ENCODE peak calls at places on chromosomes 12 and 14, in six cellular contexts. One of them, this sample, is unnamed.

GRCh38 chr14:101033006-101033405 is 129.5 kb upstream of the RTL1 start:
- DNase-seq in neuronal stem cell: no peak
- DNase-seq in H1: no peak
- DNase-seq in IMR-90: no peak
- DNase-seq in mesenchymal stem cell: no peak
- DNase-seq in trophoblast cell: no peak
- DNase-seq in this sample: no peak

GRCh38 chr12:105107176-105107496 is 395 bp upstream of the WASHC4 start:
- DNase-seq in neuronal stem cell: peak; percentile 40
- DNase-seq in H1: no peak
- DNase-seq in IMR-90: peak; percentile 62
- DNase-seq in mesenchymal stem cell: peak; percentile 76
- DNase-seq in trophoblast cell: no peak
- DNase-seq in this sample: no peak

GRCh38 chr14:87255046-87255445 is 737.9 kb downstream of the GALC start:
- DNase-seq in neuronal stem cell: no peak
- DNase-seq in H1: no peak
- DNase-seq in IMR-90: no peak
- DNase-seq in mesenchymal stem cell: no peak
- DNase-seq in trophoblast cell: no peak
- DNase-seq in this sample: no peak

GRCh38 chr14:29814153-29815057 is 113.2 kb downstream of the PRKD1 start:
- DNase-seq in neuronal stem cell: no peak
- DNase-seq in H1: no peak
- DNase-seq in IMR-90: peak; percentile 44
- DNase-seq in mesenchymal stem cell: no peak
- DNase-seq in trophoblast cell: no peak
- DNase-seq in this sample: no peak

GRCh38 chr14:64217747-64218146 is 76.4 kb downstream of the ESR2 start:
- DNase-seq in neuronal stem cell: no peak
- DNase-seq in H1: no peak
- DNase-seq in IMR-90: no peak
- DNase-seq in mesenchymal stem cell: no peak
- DNase-seq in trophoblast cell: peak; percentile 23
- DNase-seq in this sample: no peak

GRCh38 chr14:103803661-103804060 is 43.7 kb downstream of the PPP1R13B start:
- DNase-seq in neuronal stem cell: no peak
- DNase-seq in H1: no peak
- DNase-seq in IMR-90: peak; percentile 40
- DNase-seq in mesenchymal stem cell: peak; percentile 23
- DNase-seq in trophoblast cell: no peak
- DNase-seq in this sample: no peak

GRCh38 chr14:21990116-21990515 is 316.5 kb upstream of the OR4E1 start:
- DNase-seq in neuronal stem cell: no peak
- DNase-seq in H1: no peak
- DNase-seq in IMR-90: no peak
- DNase-seq in mesenchymal stem cell: no peak
- DNase-seq in trophoblast cell: no peak
- DNase-seq in this sample: no peak

GRCh38 chr12:63917864-63918742 is 73.6 kb downstream of the SRGAP1 start:
- DNase-seq in neuronal stem cell: no peak
- DNase-seq in H1: no peak
- DNase-seq in IMR-90: peak; percentile 96
- DNase-seq in mesenchymal stem cell: peak; percentile 97
- DNase-seq in trophoblast cell: peak; percentile 71
- DNase-seq in this sample: no peak

GRCh38 chr12:19978193-19978592 is 390.1 kb upstream of the PDE3A start:
- DNase-seq in neuronal stem cell: no peak
- DNase-seq in H1: no peak
- DNase-seq in IMR-90: peak; percentile 97
- DNase-seq in mesenchymal stem cell: peak; percentile 91
- DNase-seq in trophoblast cell: no peak
- DNase-seq in this sample: no peak

GRCh38 chr14:90397401-90398314 is 829 bp downstream of the CALM1 start:
- DNase-seq in neuronal stem cell: peak; percentile 46
- DNase-seq in H1: no peak
- DNase-seq in IMR-90: peak; percentile 24
- DNase-seq in mesenchymal stem cell: peak; percentile 52
- DNase-seq in trophoblast cell: peak; percentile 67
- DNase-seq in this sample: peak; percentile 53

GRCh38 chr14:99681832-99682148 is 2.3 kb upstream of the CYP46A1 start:
- DNase-seq in neuronal stem cell: no peak
- DNase-seq in H1: no peak
- DNase-seq in IMR-90: no peak
- DNase-seq in mesenchymal stem cell: no peak
- DNase-seq in trophoblast cell: no peak
- DNase-seq in this sample: no peak

GRCh38 chr14:99684356-99684952 is 356 bp downstream of the CYP46A1 start:
- DNase-seq in neuronal stem cell: no peak
- DNase-seq in H1: no peak
- DNase-seq in IMR-90: peak; percentile 8
- DNase-seq in mesenchymal stem cell: peak; percentile 37
- DNase-seq in trophoblast cell: no peak
- DNase-seq in this sample: no peak

GRCh38 chr14:99685061-99685995 is 1.2 kb downstream of the CYP46A1 start:
- DNase-seq in neuronal stem cell: no peak
- DNase-seq in H1: no peak
- DNase-seq in IMR-90: no peak
- DNase-seq in mesenchymal stem cell: no peak
- DNase-seq in trophoblast cell: no peak
- DNase-seq in this sample: peak; percentile 33

GRCh38 chr14:99682809-99683618 is 1.1 kb upstream of the CYP46A1 start:
- DNase-seq in neuronal stem cell: peak; percentile 83
- DNase-seq in H1: no peak
- DNase-seq in IMR-90: peak; percentile 48
- DNase-seq in mesenchymal stem cell: peak; percentile 66
- DNase-seq in trophoblast cell: peak; percentile 72
- DNase-seq in this sample: peak; percentile 88

GRCh38 chr14:99683619-99684355 is at the start of gene CYP46A1:
- DNase-seq in neuronal stem cell: peak; percentile 99
- DNase-seq in H1: peak; percentile 99
- DNase-seq in IMR-90: peak; percentile 99
- DNase-seq in mesenchymal stem cell: peak; percentile 98
- DNase-seq in trophoblast cell: peak; percentile 100
- DNase-seq in this sample: peak; percentile 99
- H4K8ac ChIP-seq in neuronal stem cell: peak within 1 kb of the TSS; percentile 83
- H4K8ac ChIP-seq in H1: peak within 1 kb of the TSS; percentile 95
- H4K8ac ChIP-seq in IMR-90: peak within 1 kb of the TSS; percentile 87
- H4K8ac ChIP-seq in mesenchymal stem cell: peak within 1 kb of the TSS; percentile 93
- H4K8ac ChIP-seq in trophoblast cell: peak within 1 kb of the TSS; percentile 94
- H4K8ac ChIP-seq in this sample: no peak within 1 kb of the TSS

DNA sequence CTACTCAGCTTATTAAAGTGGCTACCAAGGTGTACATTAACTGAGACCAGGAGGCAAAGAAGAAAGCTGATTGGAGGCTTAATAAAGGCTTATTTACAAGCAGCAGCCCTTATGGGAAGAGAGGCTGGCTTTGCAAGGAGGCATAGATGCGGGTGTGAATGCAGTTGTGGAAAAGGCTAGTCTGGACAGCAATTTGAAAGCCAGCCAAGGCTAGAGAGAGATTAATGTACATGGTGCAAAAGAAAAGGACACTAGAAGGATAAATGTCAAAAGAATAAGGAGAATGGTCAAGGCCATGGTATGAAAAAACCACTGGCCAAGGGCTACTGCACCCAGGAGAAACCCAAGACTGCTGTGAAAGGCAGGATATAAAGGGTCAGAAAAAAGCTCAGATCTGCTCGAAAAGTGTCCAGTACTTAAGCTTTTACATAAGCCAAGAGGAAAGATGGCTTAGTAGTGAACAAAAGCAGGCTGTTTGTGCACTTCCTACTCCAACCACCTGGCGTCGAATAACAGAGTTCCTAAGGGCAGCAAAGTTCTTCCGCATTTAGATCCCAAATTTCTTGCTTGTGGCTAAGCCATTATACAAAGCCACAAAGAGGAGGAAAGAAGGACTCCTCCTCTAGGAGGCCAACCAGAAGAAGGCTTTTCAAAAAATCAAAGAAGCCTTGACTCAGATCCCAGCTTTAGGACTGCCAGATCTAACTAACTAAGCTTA is 24.0 kb downstream of the KLRK1 start:
- DNase-seq in neuronal stem cell: no peak
- DNase-seq in H1: no peak
- DNase-seq in IMR-90: peak; percentile 33
- DNase-seq in mesenchymal stem cell: peak; percentile 46
- DNase-seq in trophoblast cell: no peak
- DNase-seq in this sample: no peak
- H2AFZ ChIP-seq in neuronal stem cell: peak overlapping the region; percentile 94
- H2AFZ ChIP-seq in H1: peak overlapping the region; percentile 87
- H2AFZ ChIP-seq in IMR-90: peak overlapping the region; percentile 92
- H2AFZ ChIP-seq in mesenchymal stem cell: no peak overlapping the region
- H2AFZ ChIP-seq in trophoblast cell: peak overlapping the region; percentile 75
- H2AFZ ChIP-seq in this sample: peak overlapping the region; percentile 65

GRCh38 chr14:81055971-81056370 is 100.5 kb downstream of the TSHR start:
- DNase-seq in neuronal stem cell: no peak
- DNase-seq in H1: no peak
- DNase-seq in IMR-90: no peak
- DNase-seq in mesenchymal stem cell: no peak
- DNase-seq in trophoblast cell: no peak
- DNase-seq in this sample: no peak

DNA sequence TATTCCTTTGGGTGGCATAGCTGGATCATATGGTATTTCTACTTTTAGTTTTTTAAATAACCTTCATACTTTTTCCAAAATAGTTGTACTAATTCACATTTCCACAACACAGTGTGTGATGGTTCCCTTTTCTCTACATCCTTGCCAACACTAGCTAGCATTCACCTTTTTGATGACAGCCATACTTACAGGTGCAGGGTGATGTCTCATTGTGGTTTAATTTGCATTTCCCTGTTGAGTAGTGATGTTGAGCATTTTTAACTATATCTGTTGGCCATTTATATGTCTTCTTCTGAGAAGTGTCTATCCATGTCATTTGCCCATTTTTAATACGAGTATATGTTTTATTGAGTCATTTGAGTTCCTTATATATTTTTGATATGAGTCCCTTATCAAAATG is 96.1 kb downstream of the TSHR start:
- DNase-seq in neuronal stem cell: no peak
- DNase-seq in H1: no peak
- DNase-seq in IMR-90: no peak
- DNase-seq in mesenchymal stem cell: no peak
- DNase-seq in trophoblast cell: no peak
- DNase-seq in this sample: no peak
- H3K23ac ChIP-seq in neuronal stem cell: no peak overlapping the region
- H3K23ac ChIP-seq in H1: no peak overlapping the region
- H3K23ac ChIP-seq in IMR-90: no peak overlapping the region
- H3K23ac ChIP-seq in mesenchymal stem cell: no peak overlapping the region
- H3K23ac ChIP-seq in trophoblast cell: no peak overlapping the region
- H3K23ac ChIP-seq in this sample: no peak overlapping the region

GRCh38 chr12:112382866-112383265 is 635 bp upstream of the HECTD4 start:
- DNase-seq in neuronal stem cell: no peak
- DNase-seq in H1: no peak
- DNase-seq in IMR-90: no peak
- DNase-seq in mesenchymal stem cell: no peak
- DNase-seq in trophoblast cell: no peak
- DNase-seq in this sample: no peak
- H4K8ac ChIP-seq in neuronal stem cell: no peak overlapping the region
- H4K8ac ChIP-seq in H1: no peak overlapping the region
- H4K8ac ChIP-seq in IMR-90: peak overlapping the region; percentile 99
- H4K8ac ChIP-seq in mesenchymal stem cell: peak overlapping the region; percentile 19
- H4K8ac ChIP-seq in trophoblast cell: peak overlapping the region; percentile 94
- H4K8ac ChIP-seq in this sample: no peak overlapping the region

GRCh38 chr12:83389237-83389996 is 702.7 kb downstream of the TMTC2 start:
- DNase-seq in neuronal stem cell: peak; percentile 12
- DNase-seq in H1: peak; percentile 38
- DNase-seq in IMR-90: no peak
- DNase-seq in mesenchymal stem cell: no peak
- DNase-seq in trophoblast cell: peak; percentile 23
- DNase-seq in this sample: peak; percentile 81

GRCh38 chr12:83388551-83388950 is 701.8 kb downstream of the TMTC2 start:
- DNase-seq in neuronal stem cell: no peak
- DNase-seq in H1: no peak
- DNase-seq in IMR-90: no peak
- DNase-seq in mesenchymal stem cell: no peak
- DNase-seq in trophoblast cell: no peak
- DNase-seq in this sample: no peak

GRCh38 chr12:83390186-83390585 is 703.5 kb downstream of the TMTC2 start:
- DNase-seq in neuronal stem cell: no peak
- DNase-seq in H1: no peak
- DNase-seq in IMR-90: no peak
- DNase-seq in mesenchymal stem cell: no peak
- DNase-seq in trophoblast cell: no peak
- DNase-seq in this sample: no peak
- H2AFZ ChIP-seq in neuronal stem cell: no peak overlapping the region
- H2AFZ ChIP-seq in H1: no peak overlapping the region
- H2AFZ ChIP-seq in IMR-90: no peak overlapping the region
- H2AFZ ChIP-seq in mesenchymal stem cell: no peak overlapping the region
- H2AFZ ChIP-seq in trophoblast cell: no peak overlapping the region
- H2AFZ ChIP-seq in this sample: no peak overlapping the region

DNA sequence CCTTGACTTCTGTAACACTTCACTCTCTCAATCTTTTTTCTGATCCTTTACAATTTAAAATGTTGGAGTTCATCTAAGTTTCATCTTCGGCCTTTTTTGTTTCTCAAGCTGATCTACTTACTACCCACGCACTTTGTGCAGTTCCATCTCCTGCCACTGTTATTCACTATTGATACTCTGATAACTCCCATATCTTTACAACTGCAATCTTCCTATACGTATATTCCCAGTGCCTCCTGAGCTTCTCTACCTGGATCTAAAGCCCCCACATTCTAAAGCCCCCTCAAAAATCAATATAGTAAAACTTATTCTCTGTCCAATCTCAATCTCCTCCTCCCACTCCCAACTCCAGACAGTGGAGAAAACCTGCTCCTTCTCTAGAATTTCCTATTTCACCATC is 5.9 kb downstream of the ATG2B start:
- DNase-seq in neuronal stem cell: no peak
- DNase-seq in H1: no peak
- DNase-seq in IMR-90: no peak
- DNase-seq in mesenchymal stem cell: no peak
- DNase-seq in trophoblast cell: no peak
- DNase-seq in this sample: no peak
- H3K23ac ChIP-seq in neuronal stem cell: no peak overlapping the region
- H3K23ac ChIP-seq in H1: no peak overlapping the region
- H3K23ac ChIP-seq in IMR-90: no peak overlapping the region
- H3K23ac ChIP-seq in mesenchymal stem cell: no peak overlapping the region
- H3K23ac ChIP-seq in trophoblast cell: no peak overlapping the region
- H3K23ac ChIP-seq in this sample: no peak overlapping the region

GRCh38 chr12:401235-402126 is at the start of gene CCDC77:
- DNase-seq in neuronal stem cell: peak; percentile 93
- DNase-seq in H1: peak; percentile 80
- DNase-seq in IMR-90: peak; percentile 88
- DNase-seq in mesenchymal stem cell: peak; percentile 95
- DNase-seq in trophoblast cell: peak; percentile 93
- DNase-seq in this sample: peak; percentile 97
- H4K8ac ChIP-seq in neuronal stem cell: no peak within 1 kb of the TSS
- H4K8ac ChIP-seq in H1: peak within 1 kb of the TSS; percentile 81
- H4K8ac ChIP-seq in IMR-90: peak within 1 kb of the TSS; percentile 98
- H4K8ac ChIP-seq in mesenchymal stem cell: peak within 1 kb of the TSS; percentile 31
- H4K8ac ChIP-seq in trophoblast cell: peak within 1 kb of the TSS; percentile 76
- H4K8ac ChIP-seq in this sample: no peak within 1 kb of the TSS

DNA sequence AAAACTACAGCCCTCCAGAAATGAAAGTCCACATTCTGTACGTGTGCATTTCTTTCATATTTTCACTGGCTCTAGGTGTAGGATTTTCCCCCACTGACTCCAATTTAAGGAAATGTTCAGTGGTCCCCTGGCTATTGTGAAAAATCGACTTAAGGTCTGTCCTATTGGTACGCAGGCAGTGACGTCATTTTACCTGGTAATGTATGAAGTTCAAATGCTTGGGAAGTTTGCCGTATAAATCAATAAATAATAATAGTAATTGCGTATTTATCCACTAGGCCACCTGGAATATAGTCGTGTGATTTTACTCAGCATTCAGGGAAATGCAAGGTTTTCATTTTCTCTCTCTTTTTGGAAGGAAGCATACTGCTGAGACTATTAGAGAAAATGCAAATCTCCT is 107.1 kb downstream of the EXOC5 start:
- DNase-seq in neuronal stem cell: no peak
- DNase-seq in H1: no peak
- DNase-seq in IMR-90: no peak
- DNase-seq in mesenchymal stem cell: no peak
- DNase-seq in trophoblast cell: no peak
- DNase-seq in this sample: no peak
- H2AFZ ChIP-seq in neuronal stem cell: no peak overlapping the region
- H2AFZ ChIP-seq in H1: peak overlapping the region; percentile 54
- H2AFZ ChIP-seq in IMR-90: no peak overlapping the region
- H2AFZ ChIP-seq in mesenchymal stem cell: no peak overlapping the region
- H2AFZ ChIP-seq in trophoblast cell: no peak overlapping the region
- H2AFZ ChIP-seq in this sample: no peak overlapping the region

This sample was measured in H9.